ENCODE peak calls at places on chromosomes 4 and X, in four cellular contexts. Y is T-helper 17 cell, A is transverse colon, G is fibroblast of pulmonary artery. E is an unnamed sample.

GRCh38 chrX:8138252-8138651 is 32.8 kb downstream of the VCX2 start:
- DNase-seq in G (no peak), Y (no peak), A (no peak), E (no peak)

GRCh38 chr4:71206763-71207162 is 132.1 kb upstream of the SLC4A4 start:
- DNase-seq in A (no peak), G (no peak), Y (no peak), E (no peak)

GRCh38 chr4:8468746-8469535 is 28.4 kb downstream of the TRMT44 start:
- DNase-seq in A (peak), G (peak), Y (peak), E (peak)

GRCh38 chr4:128913228-128913627 is 103.7 kb downstream of the JADE1 start:
- DNase-seq in A (no peak), G (no peak), Y (no peak), E (no peak)

GRCh38 chrX:41475166-41475565 is 28.0 kb downstream of the NYX start:
- DNase-seq in Y (no peak), A (no peak), G (no peak), E (no peak)

GRCh38 chr4:56227301-56227835 is 159.9 kb downstream of the AASDH start:
- DNase-seq in Y (no peak), A (no peak), G (no peak), E (no peak)

GRCh38 chr4:83217721-83218522 is 66.7 kb downstream of the COQ2 start:
- DNase-seq in Y (peak), A (peak), G (no peak), E (peak)

GRCh38 chr4:89356086-89356485 is 48.5 kb upstream of the GPRIN3 start:
- DNase-seq in A (no peak), Y (no peak), G (no peak), E (no peak)

GRCh38 chr4:170497105-170497504 is 407.3 kb upstream of the AADAT start:
- DNase-seq in Y (no peak), A (no peak), G (no peak), E (no peak)

GRCh38 chrX:6041630-6042029 is 187.0 kb downstream of the NLGN4X start:
- DNase-seq in G (peak), A (no peak), Y (no peak), E (no peak)

GRCh38 chr4:41747230-41748055 is 1.1 kb downstream of the PHOX2B start:
- DNase-seq in A (no peak), Y (no peak), G (no peak), E (no peak)